ENCODE peak calls at places on chromosomes 6 and 20, in ten cellular contexts. P is KBM-7; Q is left ventricle myocardium inferior; M is activated CD4-positive, alpha-beta T cell treated with anti-CD3 and anti-CD28 coated beads, Interleukin-2, amount 50 U/mL, for 24 hours; L is keratinocyte; E is LHCN-M2; K is caudate nucleus; V is fibroblast of mammary gland; C is brain microvascular endothelial cell; G is H54. X is an unnamed sample.

GRCh38 chr6:116941727-116942126 is 64.7 kb downstream of the RFX6 start:
- DNase-seq in G (no peak), Q (no peak), V (no peak), L (no peak), K (no peak), E (no peak), P (no peak), M (no peak), C (no peak), X (no peak)

GRCh38 chr20:3156811-3157619 is 2.6 kb downstream of the FASTKD5 start:
- DNase-seq in V (peak), E (no peak), L (no peak), Q (no peak), P (no peak), C (no peak), K (no peak), G (no peak), M (no peak), X (no peak)

GRCh38 chr20:4069741-4070140 is 54.4 kb upstream of the RNF24 start:
- DNase-seq in C (no peak), Q (no peak), K (no peak), V (peak), M (no peak), G (no peak), P (no peak), L (no peak), E (peak), X (peak)

GRCh38 chr20:5863040-5863811 is 87.1 kb downstream of the TRMT6 start:
- DNase-seq in K (no peak), E (peak), Q (peak), M (no peak), P (peak), G (peak), L (no peak), V (peak), C (peak), X (peak)

GRCh38 chr6:31572041-31572911 is at the start of gene LTA:
- DNase-seq in M (peak), E (no peak), L (no peak), C (no peak), V (no peak), K (no peak), Q (no peak), P (no peak), G (no peak), X (no peak)

GRCh38 chr6:144349690-144350132 is 64.6 kb downstream of the UTRN start:
- DNase-seq in C (peak), G (peak), Q (no peak), E (peak), P (peak), K (no peak), M (no peak), V (peak), L (no peak), X (peak)

GRCh38 chr6:84515082-84515481 is 249.3 kb downstream of the TBX18 start:
- DNase-seq in M (no peak), C (no peak), G (no peak), K (no peak), V (no peak), L (no peak), P (no peak), Q (no peak), E (peak), X (peak)

GRCh38 chr6:110039996-110040383 is 61.9 kb downstream of the GPR6 start:
- DNase-seq in C (peak), K (peak), V (peak), Q (no peak), L (no peak), M (peak), G (no peak), E (no peak), P (peak), X (peak)

GRCh38 chr6:82861121-82861520 is 204.5 kb downstream of the UBE3D start:
- DNase-seq in Q (no peak), C (no peak), K (no peak), L (peak), M (no peak), V (no peak), G (no peak), P (no peak), E (no peak), X (no peak)

GRCh38 chr6:111242452-111242851 is 155.1 kb downstream of the SLC16A10 start:
- DNase-seq in K (no peak), V (peak), L (no peak), C (peak), M (no peak), Q (no peak), G (no peak), E (peak), P (no peak), X (peak)

GRCh38 chr6:111871725-111872520 is 1.3 kb downstream of the FYN start:
- DNase-seq in K (peak), E (peak), G (peak), L (no peak), Q (peak), P (peak), C (peak), V (peak), M (no peak), X (peak)

GRCh38 chr20:38315290-38315966 is 11.5 kb downstream of the BPI start:
- DNase-seq in P (no peak), Q (no peak), K (peak), C (peak), L (no peak), G (no peak), E (peak), M (no peak), V (peak), X (peak)

GRCh38 chr20:37828584-37829527 is 74.1 kb upstream of the VSTM2L start:
- DNase-seq in M (no peak), V (no peak), P (no peak), L (no peak), C (no peak), E (no peak), Q (no peak), G (no peak), K (no peak), X (no peak)

GRCh38 chr6:3742426-3743344 is 8.8 kb downstream of the PXDC1 start:
- DNase-seq in P (peak), V (peak), M (peak), L (no peak), C (peak), Q (peak), G (peak), K (peak), E (peak), X (peak)

GRCh38 chr6:38713812-38714211 is 1.3 kb upstream of the DNAH8 start:
- DNase-seq in Q (no peak), L (no peak), C (no peak), P (peak), K (no peak), E (peak), G (no peak), V (no peak), M (peak), X (no peak)

GRCh38 chr6:38306915-38307314 is 332.8 kb downstream of the BTBD9 start:
- DNase-seq in C (no peak), L (no peak), V (no peak), E (peak), K (no peak), P (peak), G (no peak), Q (no peak), M (no peak), X (no peak)

GRCh38 chr20:56274156-56274555 is 25.6 kb downstream of the MC3R start:
- DNase-seq in G (no peak), Q (no peak), P (no peak), M (no peak), K (no peak), L (no peak), C (no peak), V (no peak), E (no peak), X (no peak)

GRCh38 chr6:11978169-11978987 is 33.7 kb upstream of the HIVEP1 start:
- DNase-seq in E (no peak), L (no peak), K (no peak), P (peak), M (no peak), V (no peak), G (no peak), Q (no peak), C (no peak), X (no peak)

GRCh38 chr20:50930139-50931047 is 844 bp downstream of the ADNP start:
- DNase-seq in L (no peak), G (no peak), E (no peak), K (peak), V (no peak), M (peak), C (no peak), P (no peak), Q (no peak), X (no peak)

GRCh38 chr6:43890197-43891062 is 120.4 kb downstream of the VEGFA start:
- DNase-seq in C (no peak), K (no peak), G (no peak), M (no peak), Q (no peak), P (no peak), E (no peak), L (no peak), V (no peak), X (no peak)

GRCh38 chr6:6696867-6697531 is 108.5 kb downstream of the LY86 start:
- DNase-seq in K (no peak), P (peak), G (peak), V (peak), M (no peak), Q (peak), E (peak), L (no peak), C (peak), X (peak)

GRCh38 chr6:139577991-139578604 is 203.7 kb upstream of the CITED2 start:
- DNase-seq in G (no peak), E (peak), L (no peak), M (no peak), P (no peak), V (peak), C (peak), K (no peak), Q (no peak), X (peak)

GRCh38 chr6:152204584-152204983 is 397.1 kb downstream of the ESR1 start:
- DNase-seq in Q (no peak), M (no peak), P (no peak), G (no peak), K (no peak), C (no peak), V (peak), L (no peak), E (no peak), X (no peak)

GRCh38 chr6:170301184-170301583 is 5.4 kb upstream of the FAM120B start:
- DNase-seq in G (no peak), M (no peak), Q (no peak), C (no peak), E (no peak), L (no peak), P (no peak), K (no peak), V (no peak), X (no peak)

GRCh38 chr20:1661542-1662299 is 4.1 kb upstream of the SIRPG start:
- DNase-seq in E (no peak), G (no peak), V (no peak), P (no peak), C (no peak), M (no peak), Q (no peak), L (no peak), K (no peak), X (no peak)

GRCh38 chr20:34921436-34921835 is 34.2 kb downstream of the GSS start:
- DNase-seq in C (no peak), Q (no peak), L (no peak), G (no peak), V (no peak), E (no peak), M (no peak), P (no peak), K (no peak), X (no peak)

GRCh38 chr20:46129955-46130481 is 11.9 kb downstream of the CD40 start:
- DNase-seq in C (no peak), G (no peak), V (no peak), M (no peak), E (no peak), Q (no peak), L (no peak), P (no peak), K (peak), X (no peak)

GRCh38 chr6:95917034-95917433 is 98.7 kb upstream of the FUT9 start:
- DNase-seq in G (no peak), V (no peak), C (no peak), L (no peak), K (no peak), E (no peak), M (no peak), P (no peak), Q (no peak), X (no peak)

X was measured in fibroblast of pulmonary artery.